ENCODE peak calls at places on chromosomes 7 and 10, in nine cellular contexts. O is T-cell, Y is cardiac fibroblast, B is lung microvascular endothelial cell, D is HCEC 1CT, M is H9, P is fibroblast of lung, Q is NCI-H1417, J is IMR-90. E is an unnamed sample.

GRCh38 chr7:107725138-107725740 is 18.7 kb upstream of the CBLL1 start:
- DNase-seq in O (no peak), Y (peak), B (peak), D (peak), M (no peak), P (peak), Q (peak), J (peak), E (peak)

GRCh38 chr10:1133495-1134045 is 77.4 kb downstream of the WDR37 start:
- DNase-seq in O (no peak), Y (no peak), B (no peak), D (no peak), M (no peak), P (no peak), Q (no peak), J (no peak), E (no peak)

GRCh38 chr10:125149278-125150047 is 10.9 kb downstream of the CTBP2 start:
- DNase-seq in O (no peak), Y (peak), B (peak), D (peak), M (peak), P (peak), Q (peak), J (peak), E (peak)

GRCh38 chr10:124534231-124534798 is 72.7 kb downstream of the LHPP start:
- DNase-seq in O (no peak), Y (peak), B (peak), D (no peak), M (peak), P (peak), Q (no peak), J (no peak), E (no peak)

GRCh38 chr10:3893904-3894563 is 109.0 kb upstream of the KLF6 start:
- DNase-seq in O (no peak), Y (no peak), B (no peak), D (no peak), M (no peak), P (no peak), Q (no peak), J (peak), E (no peak)

GRCh38 chr10:131199646-131200045 is 111.9 kb downstream of the TCERG1L start:
- DNase-seq in O (no peak), Y (no peak), B (no peak), D (no peak), M (peak), P (no peak), Q (peak), J (no peak), E (no peak)

GRCh38 chr10:10798021-10798420 is 219.7 kb upstream of the CELF2 start:
- DNase-seq in O (no peak), Y (peak), B (no peak), D (no peak), M (no peak), P (no peak), Q (no peak), J (no peak), E (no peak)

GRCh38 chr10:78331391-78331922 is 297.8 kb downstream of the RPS24 start:
- DNase-seq in O (no peak), Y (peak), B (peak), D (peak), M (peak), P (peak), Q (no peak), J (peak), E (no peak)

GRCh38 chr7:150379590-150380379 is 655 bp downstream of the ZNF775 start:
- DNase-seq in O (no peak), Y (no peak), B (peak), D (peak), M (no peak), P (no peak), Q (peak), J (no peak), E (no peak)

GRCh38 chr10:48390933-48391845 is 84.7 kb downstream of the MAPK8 start:
- DNase-seq in O (no peak), Y (peak), B (peak), D (peak), M (no peak), P (peak), Q (no peak), J (peak), E (no peak)

GRCh38 chr7:128409435-128410091 is at the start of gene IMPDH1:
- DNase-seq in O (peak), Y (peak), B (peak), D (peak), M (peak), P (no peak), Q (peak), J (peak), E (peak)

GRCh38 chr7:107315821-107316220 is 147.0 kb downstream of the HBP1 start:
- DNase-seq in O (no peak), Y (no peak), B (no peak), D (no peak), M (no peak), P (no peak), Q (peak), J (no peak), E (no peak)

GRCh38 chr7:18597759-18598158 is 102.2 kb downstream of the HDAC9 start:
- DNase-seq in O (no peak), Y (peak), B (no peak), D (no peak), M (no peak), P (peak), Q (no peak), J (peak), E (no peak)

GRCh38 chr10:17428616-17429097 is 25.7 kb downstream of the ST8SIA6 start:
- DNase-seq in O (peak), Y (no peak), B (peak), D (no peak), M (no peak), P (no peak), Q (no peak), J (no peak), E (no peak)

GRCh38 chr10:2928219-2928840 is 139.0 kb upstream of the PFKP start:
- DNase-seq in O (no peak), Y (peak), B (peak), D (peak), M (peak), P (peak), Q (peak), J (peak), E (peak)

GRCh38 chr10:45547966-45548513 is 124.5 kb downstream of the ZFAND4 start:
- DNase-seq in O (no peak), Y (no peak), B (no peak), D (no peak), M (no peak), P (no peak), Q (no peak), J (no peak), E (no peak)

GRCh38 chr10:6197274-6197673 is 5.5 kb upstream of the PFKFB3 start:
- DNase-seq in O (no peak), Y (no peak), B (no peak), D (no peak), M (no peak), P (no peak), Q (no peak), J (no peak), E (no peak)

GRCh38 chr10:89516149-89516832 is 19.1 kb downstream of the SLC16A12 start:
- DNase-seq in O (no peak), Y (peak), B (peak), D (peak), M (no peak), P (peak), Q (no peak), J (peak), E (no peak)

GRCh38 chr10:22693371-22693784 is 21.0 kb downstream of the PIP4K2A start:
- DNase-seq in O (no peak), Y (peak), B (peak), D (peak), M (no peak), P (peak), Q (no peak), J (peak), E (no peak)

GRCh38 chr7:128869138-128869943 is 6.7 kb downstream of the ATP6V1F start:
- DNase-seq in O (peak), Y (peak), B (peak), D (peak), M (peak), P (peak), Q (peak), J (peak), E (no peak)

GRCh38 chr7:117645456-117646181 is 165.8 kb downstream of the CFTR start:
- DNase-seq in O (no peak), Y (peak), B (no peak), D (peak), M (no peak), P (peak), Q (no peak), J (peak), E (no peak)

GRCh38 chr10:28853195-28853594 is 175.9 kb downstream of the BAMBI start:
- DNase-seq in O (no peak), Y (peak), B (no peak), D (no peak), M (no peak), P (peak), Q (no peak), J (no peak), E (no peak)

GRCh38 chr10:72243822-72244437 is 27.9 kb upstream of the ASCC1 start:
- DNase-seq in O (no peak), Y (peak), B (peak), D (peak), M (no peak), P (peak), Q (peak), J (peak), E (no peak)